ENCODE peak calls at places on chromosomes 2 and 18, in six cellular contexts. Q, Y, U, Z, I and N are unnamed samples.
A peak's percentile ranks its signal among the peaks of the same experiment; 100 is the strongest.

GRCh38 chr2:8682719-8683667 is 1.1 kb downstream of the ID2 start:
- DNase-seq in U (no peak), I (peak; percentile 40), Y (peak; percentile 70), Z (peak; percentile 35), Q (peak; percentile 51), N (no peak)

GRCh38 chr2:205745661-205746407 is 63.5 kb downstream of the NRP2 start:
- DNase-seq in Z (no peak), Y (no peak), U (no peak), I (no peak), Q (no peak), N (no peak)

GRCh38 chr18:69064063-69064462 is 266.2 kb downstream of the CCDC102B start:
- DNase-seq in Q (no peak), Y (no peak), I (no peak), U (no peak), Z (no peak), N (no peak)

GRCh38 chr2:112906276-112906675 is 4.7 kb upstream of the IL37 start:
- DNase-seq in U (no peak), I (no peak), Q (no peak), Y (peak; percentile 34), Z (no peak), N (no peak)

GRCh38 chr2:25491003-25491696 is 149.4 kb upstream of the DNMT3A start:
- DNase-seq in Y (peak; percentile 21), U (no peak), I (no peak), Q (no peak), Z (no peak), N (no peak)

GRCh38 chr2:18871430-18871829 is 282.1 kb upstream of the NT5C1B start:
- DNase-seq in U (no peak), Z (no peak), Y (no peak), Q (no peak), I (no peak), N (no peak)

GRCh38 chr2:143698350-143698749 is 569.1 kb downstream of the ARHGAP15 start:
- DNase-seq in Q (no peak), Z (no peak), U (no peak), Y (no peak), I (no peak), N (no peak)

GRCh38 chr2:52613064-52613463 is 1154.5 kb upstream of the CHAC2 start:
- DNase-seq in I (no peak), Z (no peak), Q (no peak), U (no peak), Y (no peak), N (no peak)

GRCh38 chr18:48220146-48220499 is 189.1 kb downstream of the ZBTB7C start:
- DNase-seq in Q (no peak), Y (no peak), I (no peak), U (no peak), Z (no peak), N (no peak)

GRCh38 chr2:238527565-238527964 is 100.8 kb downstream of the ASB1 start:
- DNase-seq in Z (no peak), I (no peak), Q (no peak), Y (peak; percentile 59), U (peak; percentile 83), N (no peak)

GRCh38 chr18:6327895-6328623 is 86.7 kb downstream of the L3MBTL4 start:
- DNase-seq in Y (no peak), Z (no peak), Q (no peak), U (no peak), I (no peak), N (no peak)

GRCh38 chr18:58493516-58494253 is 135.2 kb downstream of the ALPK2 start:
- DNase-seq in Q (peak; percentile 83), Z (peak; percentile 38), Y (peak; percentile 89), U (peak; percentile 47), I (peak; percentile 83), N (peak; percentile 81)

GRCh38 chr2:96815326-96816126 is 542 bp upstream of the CNNM3 start:
- DNase-seq in U (no peak), Q (peak; percentile 24), I (no peak), Z (no peak), Y (peak; percentile 57), N (no peak)

GRCh38 chr18:42174909-42175308 is 219.9 kb downstream of the PIK3C3 start:
- DNase-seq in Q (no peak), Z (no peak), U (no peak), Y (no peak), I (no peak), N (no peak)

GRCh38 chr18:59877366-59877765 is 22.4 kb upstream of the PMAIP1 start:
- DNase-seq in Y (no peak), Z (no peak), Q (no peak), U (no peak), I (no peak), N (no peak)

GRCh38 chr18:79979843-79980242 is 8.5 kb downstream of the TXNL4A start:
- DNase-seq in U (no peak), Y (no peak), Z (no peak), I (no peak), Q (no peak), N (no peak)

GRCh38 chr2:108988076-108988795 is 784 bp downstream of the EDAR start:
- DNase-seq in U (no peak), I (no peak), Y (no peak), Z (no peak), Q (no peak), N (no peak)
- H3K4me3 ChIP-seq in U (no peak overlapping the region), I (no peak overlapping the region), Y (no peak overlapping the region), Z (peak overlapping the region; percentile 66), Q (no peak overlapping the region), N (no peak overlapping the region)

GRCh38 chr2:84545030-84545429 is 28.7 kb downstream of the DNAH6 start:
- DNase-seq in Y (no peak), I (no peak), U (no peak), Q (no peak), Z (no peak), N (no peak)

GRCh38 chr2:84550916-84551315 is 34.6 kb downstream of the DNAH6 start:
- DNase-seq in Z (no peak), U (no peak), Y (no peak), Q (no peak), I (no peak), N (no peak)

GRCh38 chr2:84546551-84546950 is 30.3 kb downstream of the DNAH6 start:
- DNase-seq in Y (no peak), Z (no peak), U (no peak), Q (no peak), I (no peak), N (no peak)

DNA sequence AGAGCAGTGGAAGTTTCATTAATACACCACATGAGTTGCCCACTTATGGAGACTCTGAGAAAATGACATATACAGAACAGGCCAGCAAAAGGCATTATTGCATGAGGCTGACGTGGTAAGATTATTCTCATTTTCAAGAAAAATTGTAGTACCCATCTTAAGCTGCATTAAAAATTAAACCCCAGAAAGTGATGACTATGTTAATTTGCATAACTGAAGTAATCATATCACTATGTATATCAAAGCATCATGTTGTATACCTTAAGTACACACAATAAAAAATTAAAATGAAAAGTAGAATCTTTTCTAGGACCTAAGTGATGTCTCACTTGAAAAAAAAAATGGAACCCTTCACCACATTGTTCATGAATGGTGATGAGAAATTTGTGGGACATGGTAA is 32.0 kb downstream of the DNAH6 start:
- DNase-seq in Y (no peak), Q (no peak), I (no peak), U (no peak), Z (no peak), N (no peak)
- H3K4me3 ChIP-seq in Y (no peak overlapping the region), Q (no peak overlapping the region), I (no peak overlapping the region), U (no peak overlapping the region), Z (no peak overlapping the region), N (no peak overlapping the region)

GRCh38 chr2:63003349-63003748 is 47.3 kb upstream of the OTX1 start:
- DNase-seq in Z (no peak), Y (no peak), I (no peak), U (no peak), Q (no peak), N (no peak)

GRCh38 chr2:63008838-63009237 is 41.8 kb upstream of the OTX1 start:
- DNase-seq in U (no peak), Z (no peak), Y (no peak), Q (no peak), I (no peak), N (no peak)

GRCh38 chr2:63009490-63009889 is 41.1 kb upstream of the OTX1 start:
- DNase-seq in I (no peak), U (no peak), Z (no peak), Y (no peak), Q (no peak), N (no peak)

GRCh38 chr2:63012541-63012940 is 38.1 kb upstream of the OTX1 start:
- DNase-seq in I (no peak), Q (no peak), Z (no peak), U (peak; percentile 40), Y (peak; percentile 40), N (no peak)

DNA sequence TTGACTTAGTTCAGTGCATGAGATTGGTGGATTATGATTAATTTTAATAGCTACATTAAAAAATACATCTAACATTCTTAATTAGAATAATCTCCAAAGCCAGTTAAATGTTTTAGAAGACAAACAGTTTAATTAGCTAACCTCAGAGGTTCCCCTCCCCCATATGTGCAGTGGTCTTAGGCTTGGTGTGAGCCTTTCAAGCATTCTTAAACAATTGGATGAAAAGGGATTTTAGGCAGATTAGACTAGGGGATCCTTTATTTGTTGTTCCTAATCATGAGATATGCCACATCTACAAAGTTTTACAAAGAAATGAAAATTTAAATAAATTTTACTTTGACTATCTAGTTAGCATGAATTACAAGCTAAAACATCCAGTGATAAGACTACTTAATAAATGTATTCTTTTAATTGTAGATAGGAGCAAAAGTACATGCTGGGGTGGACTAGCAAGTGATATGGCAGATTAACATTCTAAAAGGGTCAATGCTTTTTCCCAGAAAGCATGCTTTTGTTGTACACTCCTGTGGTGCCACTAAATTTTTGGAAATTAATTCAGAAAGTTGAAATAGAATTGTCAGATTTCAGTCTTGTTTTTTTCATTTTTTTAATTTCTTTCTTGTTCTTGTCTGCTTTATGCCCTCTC is 42.7 kb upstream of the OTX1 start:
- DNase-seq in I (no peak), Z (no peak), Y (no peak), U (no peak), Q (no peak), N (no peak)
- H3K4me3 ChIP-seq in I (no peak overlapping the region), Z (no peak overlapping the region), Y (no peak overlapping the region), U (no peak overlapping the region), Q (no peak overlapping the region), N (no peak overlapping the region)

GRCh38 chr2:70214365-70214764 is 23.5 kb upstream of the C2orf42 start:
- DNase-seq in I (no peak), Y (no peak), U (no peak), Q (no peak), Z (no peak), N (no peak)
- H3K4me3 ChIP-seq in I (no peak overlapping the region), Y (no peak overlapping the region), U (no peak overlapping the region), Q (no peak overlapping the region), Z (no peak overlapping the region), N (no peak overlapping the region)